ENCODE peak calls at places on chromosomes 3 and 15, in ten cellular contexts. One of them, this sample, is unnamed. For H3K4me1, the result is how much of the 10 kb centered on the place peaks cover.

GRCh38 chr3:111667621-111668239 is 72.6 kb upstream of the ZBED2 start:
- DNase-seq in thoracic aorta: no peak
- DNase-seq in IMR-90: peak
- DNase-seq in CD4-positive, CD25-positive, alpha-beta regulatory T cell: peak
- DNase-seq in SJSA1: no peak
- DNase-seq in ovary: no peak
- DNase-seq in right lobe of liver: no peak
- DNase-seq in neural progenitor cell: no peak
- DNase-seq in DND-41: peak
- DNase-seq in H9: no peak
- DNase-seq in this sample: peak

GRCh38 chr3:52056521-52056967 is at the start of gene DUSP7:
- DNase-seq in thoracic aorta: no peak
- DNase-seq in IMR-90: peak
- DNase-seq in CD4-positive, CD25-positive, alpha-beta regulatory T cell: peak
- DNase-seq in SJSA1: peak
- DNase-seq in ovary: peak
- DNase-seq in right lobe of liver: peak
- DNase-seq in neural progenitor cell: peak
- DNase-seq in DND-41: peak
- DNase-seq in H9: peak
- DNase-seq in this sample: peak

GRCh38 chr3:108153451-108153981 is 62.7 kb upstream of the CD47 start:
- DNase-seq in thoracic aorta: no peak
- DNase-seq in IMR-90: peak
- DNase-seq in CD4-positive, CD25-positive, alpha-beta regulatory T cell: no peak
- DNase-seq in SJSA1: peak
- DNase-seq in ovary: no peak
- DNase-seq in right lobe of liver: no peak
- DNase-seq in neural progenitor cell: peak
- DNase-seq in DND-41: peak
- DNase-seq in H9: peak
- DNase-seq in this sample: peak

GRCh38 chr3:63231556-63231955 is 46.6 kb upstream of the SYNPR start:
- DNase-seq in thoracic aorta: no peak
- DNase-seq in IMR-90: no peak
- DNase-seq in CD4-positive, CD25-positive, alpha-beta regulatory T cell: no peak
- DNase-seq in SJSA1: no peak
- DNase-seq in ovary: no peak
- DNase-seq in right lobe of liver: no peak
- DNase-seq in neural progenitor cell: no peak
- DNase-seq in DND-41: no peak
- DNase-seq in H9: no peak
- DNase-seq in this sample: no peak

GRCh38 chr3:168095611-168096209 is at the start of gene GOLIM4:
- DNase-seq in thoracic aorta: peak
- DNase-seq in IMR-90: peak
- DNase-seq in CD4-positive, CD25-positive, alpha-beta regulatory T cell: peak
- DNase-seq in SJSA1: peak
- DNase-seq in ovary: peak
- DNase-seq in right lobe of liver: peak
- DNase-seq in neural progenitor cell: peak
- DNase-seq in DND-41: no peak
- DNase-seq in H9: peak
- DNase-seq in this sample: peak

GRCh38 chr15:46815765-46816164 is 901.5 kb upstream of the SEMA6D start:
- DNase-seq in thoracic aorta: no peak
- DNase-seq in IMR-90: no peak
- DNase-seq in CD4-positive, CD25-positive, alpha-beta regulatory T cell: no peak
- DNase-seq in SJSA1: no peak
- DNase-seq in ovary: no peak
- DNase-seq in right lobe of liver: no peak
- DNase-seq in neural progenitor cell: no peak
- DNase-seq in DND-41: no peak
- DNase-seq in H9: no peak
- DNase-seq in this sample: no peak

GRCh38 chr3:158702815-158703481 is 29.3 kb downstream of the RARRES1 start:
- DNase-seq in thoracic aorta: no peak
- DNase-seq in IMR-90: peak
- DNase-seq in CD4-positive, CD25-positive, alpha-beta regulatory T cell: no peak
- DNase-seq in SJSA1: peak
- DNase-seq in ovary: no peak
- DNase-seq in right lobe of liver: no peak
- DNase-seq in neural progenitor cell: no peak
- DNase-seq in DND-41: no peak
- DNase-seq in H9: no peak
- DNase-seq in this sample: no peak

GRCh38 chr15:45254405-45255293 is 2.6 kb downstream of the SLC28A2 start:
- DNase-seq in thoracic aorta: no peak
- DNase-seq in IMR-90: peak
- DNase-seq in CD4-positive, CD25-positive, alpha-beta regulatory T cell: no peak
- DNase-seq in SJSA1: no peak
- DNase-seq in ovary: no peak
- DNase-seq in right lobe of liver: no peak
- DNase-seq in neural progenitor cell: no peak
- DNase-seq in DND-41: no peak
- DNase-seq in H9: no peak
- DNase-seq in this sample: no peak

GRCh38 chr15:39783244-39783820 is 691 bp upstream of the FSIP1 start:
- DNase-seq in thoracic aorta: no peak
- DNase-seq in IMR-90: peak
- DNase-seq in CD4-positive, CD25-positive, alpha-beta regulatory T cell: no peak
- DNase-seq in SJSA1: no peak
- DNase-seq in ovary: no peak
- DNase-seq in right lobe of liver: no peak
- DNase-seq in neural progenitor cell: peak
- DNase-seq in DND-41: no peak
- DNase-seq in H9: no peak
- DNase-seq in this sample: peak

GRCh38 chr15:41881925-41882688 is 11.7 kb downstream of the SPTBN5 start:
- DNase-seq in thoracic aorta: no peak
- DNase-seq in IMR-90: no peak
- DNase-seq in CD4-positive, CD25-positive, alpha-beta regulatory T cell: no peak
- DNase-seq in SJSA1: no peak
- DNase-seq in ovary: peak
- DNase-seq in right lobe of liver: no peak
- DNase-seq in neural progenitor cell: peak
- DNase-seq in DND-41: no peak
- DNase-seq in H9: peak
- DNase-seq in this sample: no peak

GRCh38 chr15:79310612-79310984 is 314 bp upstream of the TMED3 start:
- DNase-seq in thoracic aorta: no peak
- DNase-seq in IMR-90: peak
- DNase-seq in CD4-positive, CD25-positive, alpha-beta regulatory T cell: no peak
- DNase-seq in SJSA1: no peak
- DNase-seq in ovary: no peak
- DNase-seq in right lobe of liver: no peak
- DNase-seq in neural progenitor cell: no peak
- DNase-seq in DND-41: no peak
- DNase-seq in H9: no peak
- DNase-seq in this sample: no peak

GRCh38 chr15:62989366-62990055 is 53.0 kb upstream of the TPM1 start:
- DNase-seq in thoracic aorta: no peak
- DNase-seq in IMR-90: peak
- DNase-seq in CD4-positive, CD25-positive, alpha-beta regulatory T cell: no peak
- DNase-seq in SJSA1: no peak
- DNase-seq in ovary: no peak
- DNase-seq in right lobe of liver: no peak
- DNase-seq in neural progenitor cell: no peak
- DNase-seq in DND-41: no peak
- DNase-seq in H9: no peak
- DNase-seq in this sample: peak

GRCh38 chr15:33468740-33469139 is 158.0 kb downstream of the RYR3 start:
- DNase-seq in thoracic aorta: no peak
- DNase-seq in IMR-90: no peak
- DNase-seq in CD4-positive, CD25-positive, alpha-beta regulatory T cell: no peak
- DNase-seq in SJSA1: no peak
- DNase-seq in ovary: no peak
- DNase-seq in right lobe of liver: no peak
- DNase-seq in neural progenitor cell: no peak
- DNase-seq in DND-41: no peak
- DNase-seq in H9: no peak
- DNase-seq in this sample: no peak

GRCh38 chr3:142595951-142596725 is at the start of gene PLS1:
- DNase-seq in thoracic aorta: peak
- DNase-seq in IMR-90: peak
- DNase-seq in CD4-positive, CD25-positive, alpha-beta regulatory T cell: peak
- DNase-seq in SJSA1: peak
- DNase-seq in ovary: peak
- DNase-seq in right lobe of liver: peak
- DNase-seq in neural progenitor cell: peak
- DNase-seq in DND-41: peak
- DNase-seq in H9: peak
- DNase-seq in this sample: peak

DNA sequence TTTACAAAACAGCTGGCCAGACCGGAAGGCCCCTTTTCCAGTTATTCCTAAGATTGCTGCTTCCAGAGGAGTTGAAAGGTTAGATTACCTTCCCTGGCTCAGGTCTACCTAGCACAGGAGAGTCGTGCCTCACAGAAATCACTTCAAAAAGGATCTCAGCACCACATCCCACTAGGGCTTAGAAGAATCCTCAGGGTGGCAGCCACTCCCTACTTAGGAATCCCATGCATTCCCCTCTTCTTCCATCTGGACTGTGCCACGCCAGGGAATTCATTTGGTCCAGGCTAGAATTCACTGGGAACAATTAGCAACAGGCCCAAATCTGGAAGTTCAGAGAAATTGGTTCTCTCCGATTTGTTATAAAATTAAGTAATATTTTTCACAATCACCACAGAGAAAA is 226.4 kb upstream of the IL12A start:
- DNase-seq in thoracic aorta: no peak
- DNase-seq in IMR-90: no peak
- DNase-seq in CD4-positive, CD25-positive, alpha-beta regulatory T cell: no peak
- DNase-seq in SJSA1: peak
- DNase-seq in ovary: no peak
- DNase-seq in right lobe of liver: no peak
- DNase-seq in neural progenitor cell: peak
- DNase-seq in DND-41: no peak
- DNase-seq in H9: no peak
- DNase-seq in this sample: peak
- H3K4me1 ChIP-seq in thoracic aorta: under half
- H3K4me1 ChIP-seq in IMR-90: under half
- H3K4me1 ChIP-seq in CD4-positive, CD25-positive, alpha-beta regulatory T cell: under half
- H3K4me1 ChIP-seq in SJSA1: under half
- H3K4me1 ChIP-seq in ovary: under half
- H3K4me1 ChIP-seq in right lobe of liver: under half
- H3K4me1 ChIP-seq in neural progenitor cell: under half
- H3K4me1 ChIP-seq in DND-41: under half
- H3K4me1 ChIP-seq in H9: under half
- H3K4me1 ChIP-seq in this sample: under half

GRCh38 chr3:10392244-10392643 is 71.3 kb upstream of the SEC13 start:
- DNase-seq in thoracic aorta: no peak
- DNase-seq in IMR-90: no peak
- DNase-seq in CD4-positive, CD25-positive, alpha-beta regulatory T cell: no peak
- DNase-seq in SJSA1: no peak
- DNase-seq in ovary: no peak
- DNase-seq in right lobe of liver: no peak
- DNase-seq in neural progenitor cell: peak
- DNase-seq in DND-41: no peak
- DNase-seq in H9: peak
- DNase-seq in this sample: no peak

GRCh38 chr3:10392906-10393461 is 72.1 kb upstream of the SEC13 start:
- DNase-seq in thoracic aorta: no peak
- DNase-seq in IMR-90: no peak
- DNase-seq in CD4-positive, CD25-positive, alpha-beta regulatory T cell: no peak
- DNase-seq in SJSA1: no peak
- DNase-seq in ovary: no peak
- DNase-seq in right lobe of liver: no peak
- DNase-seq in neural progenitor cell: no peak
- DNase-seq in DND-41: no peak
- DNase-seq in H9: no peak
- DNase-seq in this sample: no peak

GRCh38 chr3:10389995-10390394 is 69.1 kb upstream of the SEC13 start:
- DNase-seq in thoracic aorta: no peak
- DNase-seq in IMR-90: no peak
- DNase-seq in CD4-positive, CD25-positive, alpha-beta regulatory T cell: no peak
- DNase-seq in SJSA1: no peak
- DNase-seq in ovary: no peak
- DNase-seq in right lobe of liver: no peak
- DNase-seq in neural progenitor cell: no peak
- DNase-seq in DND-41: no peak
- DNase-seq in H9: no peak
- DNase-seq in this sample: no peak

GRCh38 chr3:10390641-10391373 is 69.9 kb upstream of the SEC13 start:
- DNase-seq in thoracic aorta: no peak
- DNase-seq in IMR-90: no peak
- DNase-seq in CD4-positive, CD25-positive, alpha-beta regulatory T cell: no peak
- DNase-seq in SJSA1: no peak
- DNase-seq in ovary: no peak
- DNase-seq in right lobe of liver: no peak
- DNase-seq in neural progenitor cell: no peak
- DNase-seq in DND-41: no peak
- DNase-seq in H9: no peak
- DNase-seq in this sample: no peak

GRCh38 chr3:10391391-10391790 is 70.5 kb upstream of the SEC13 start:
- DNase-seq in thoracic aorta: no peak
- DNase-seq in IMR-90: no peak
- DNase-seq in CD4-positive, CD25-positive, alpha-beta regulatory T cell: no peak
- DNase-seq in SJSA1: no peak
- DNase-seq in ovary: no peak
- DNase-seq in right lobe of liver: no peak
- DNase-seq in neural progenitor cell: no peak
- DNase-seq in DND-41: peak
- DNase-seq in H9: no peak
- DNase-seq in this sample: no peak
- H3K4me1 ChIP-seq in thoracic aorta: under half
- H3K4me1 ChIP-seq in IMR-90: under half
- H3K4me1 ChIP-seq in CD4-positive, CD25-positive, alpha-beta regulatory T cell: half or more
- H3K4me1 ChIP-seq in SJSA1: under half
- H3K4me1 ChIP-seq in ovary: under half
- H3K4me1 ChIP-seq in right lobe of liver: under half
- H3K4me1 ChIP-seq in neural progenitor cell: under half
- H3K4me1 ChIP-seq in DND-41: under half
- H3K4me1 ChIP-seq in H9: under half
- H3K4me1 ChIP-seq in this sample: under half

GRCh38 chr15:74214324-74215021 is 11.9 kb upstream of the STRA6 start:
- DNase-seq in thoracic aorta: no peak
- DNase-seq in IMR-90: no peak
- DNase-seq in CD4-positive, CD25-positive, alpha-beta regulatory T cell: no peak
- DNase-seq in SJSA1: no peak
- DNase-seq in ovary: no peak
- DNase-seq in right lobe of liver: no peak
- DNase-seq in neural progenitor cell: no peak
- DNase-seq in DND-41: no peak
- DNase-seq in H9: no peak
- DNase-seq in this sample: no peak
- H3K4me1 ChIP-seq in thoracic aorta: under half
- H3K4me1 ChIP-seq in IMR-90: under half
- H3K4me1 ChIP-seq in CD4-positive, CD25-positive, alpha-beta regulatory T cell: under half
- H3K4me1 ChIP-seq in SJSA1: under half
- H3K4me1 ChIP-seq in ovary: under half
- H3K4me1 ChIP-seq in right lobe of liver: under half
- H3K4me1 ChIP-seq in neural progenitor cell: half or more
- H3K4me1 ChIP-seq in DND-41: under half
- H3K4me1 ChIP-seq in H9: under half
- H3K4me1 ChIP-seq in this sample: under half

DNA sequence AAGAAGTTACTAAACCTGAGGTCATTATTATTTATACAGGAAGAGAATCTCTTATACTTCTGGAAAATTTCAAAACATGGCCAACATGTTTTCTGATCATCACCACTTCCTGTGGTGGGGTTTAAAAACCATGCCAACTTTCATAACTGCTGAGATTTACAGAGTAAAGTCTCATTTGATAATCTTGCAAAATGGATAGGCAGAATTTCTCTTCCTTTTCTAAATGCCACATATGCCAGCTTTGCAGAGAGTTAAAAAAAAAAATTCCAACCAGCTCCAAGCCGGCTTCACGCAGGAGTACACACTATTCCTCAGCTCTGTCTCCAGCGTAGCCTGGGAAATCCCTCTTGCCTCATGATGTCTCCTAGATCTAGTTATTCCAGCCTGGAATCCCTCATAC is 124.2 kb upstream of the SPRED1 start:
- DNase-seq in thoracic aorta: no peak
- DNase-seq in IMR-90: peak
- DNase-seq in CD4-positive, CD25-positive, alpha-beta regulatory T cell: no peak
- DNase-seq in SJSA1: no peak
- DNase-seq in ovary: no peak
- DNase-seq in right lobe of liver: no peak
- DNase-seq in neural progenitor cell: no peak
- DNase-seq in DND-41: no peak
- DNase-seq in H9: no peak
- DNase-seq in this sample: peak
- H3K4me1 ChIP-seq in thoracic aorta: under half
- H3K4me1 ChIP-seq in IMR-90: under half
- H3K4me1 ChIP-seq in CD4-positive, CD25-positive, alpha-beta regulatory T cell: under half
- H3K4me1 ChIP-seq in SJSA1: under half
- H3K4me1 ChIP-seq in ovary: under half
- H3K4me1 ChIP-seq in right lobe of liver: under half
- H3K4me1 ChIP-seq in neural progenitor cell: under half
- H3K4me1 ChIP-seq in DND-41: under half
- H3K4me1 ChIP-seq in H9: under half
- H3K4me1 ChIP-seq in this sample: under half

This sample was measured in adipocyte.